ENCODE peak calls at places on chromosomes 5 and 9, in five cellular contexts. Y is IMR-90, I is skeletal muscle cell, M is brain microvascular endothelial cell, L is neuronal stem cell. X is an unnamed sample.

GRCh38 chr9:79377315-79377855 is 194.4 kb upstream of the TLE4 start:
- DNase-seq in Y (peak), I (no peak), M (no peak), L (no peak), X (no peak)

GRCh38 chr5:181246276-181247050 is 2.8 kb upstream of the RACK1 start:
- DNase-seq in Y (peak), I (peak), M (peak), L (peak), X (peak)

GRCh38 chr5:176538505-176538806 is 1.3 kb upstream of the RNF44 start:
- DNase-seq in Y (no peak), I (no peak), M (no peak), L (no peak), X (no peak)

GRCh38 chr5:61329729-61330128 is 2.3 kb upstream of the ZSWIM6 start:
- DNase-seq in Y (peak), I (no peak), M (no peak), L (no peak), X (no peak)

GRCh38 chr5:8329773-8330172 is 460.8 kb downstream of the MTRR start:
- DNase-seq in Y (peak), I (no peak), M (peak), L (no peak), X (no peak)

GRCh38 chr9:81314525-81314924 is 374.8 kb downstream of the TLE1 start:
- DNase-seq in Y (no peak), I (no peak), M (no peak), L (no peak), X (no peak)

GRCh38 chr5:4987431-4987830 is 152.7 kb upstream of the ADAMTS16 start:
- DNase-seq in Y (no peak), I (no peak), M (no peak), L (no peak), X (no peak)

GRCh38 chr9:83538172-83538889 is at the start of gene FRMD3:
- DNase-seq in Y (peak), I (peak), M (peak), L (peak), X (peak)

GRCh38 chr9:16744386-16744785 is 126.1 kb downstream of the BNC2 start:
- DNase-seq in Y (peak), I (peak), M (peak), L (no peak), X (no peak)

GRCh38 chr5:93990504-93991085 is 249.2 kb upstream of the POU5F2 start:
- DNase-seq in Y (peak), I (no peak), M (no peak), L (no peak), X (no peak)

GRCh38 chr5:176750144-176750543 is 60.2 kb upstream of the UNC5A start:
- DNase-seq in Y (no peak), I (no peak), M (no peak), L (no peak), X (no peak)

GRCh38 chr5:78747703-78748359 is 99.3 kb upstream of the LHFPL2 start:
- DNase-seq in Y (peak), I (peak), M (peak), L (no peak), X (no peak)

GRCh38 chr5:176396330-176396729 is 7.8 kb downstream of the HIGD2A start:
- DNase-seq in Y (peak), I (no peak), M (no peak), L (no peak), X (no peak)

GRCh38 chr5:132962429-132962928 is 955 bp downstream of the AFF4 start:
- DNase-seq in Y (peak), I (peak), M (peak), L (peak), X (no peak)

GRCh38 chr9:136421791-136422190 is 11.3 kb downstream of the PMPCA start:
- DNase-seq in Y (no peak), I (no peak), M (no peak), L (no peak), X (no peak)

GRCh38 chr9:116403171-116403570 is 249.6 kb downstream of the PAPPA start:
- DNase-seq in Y (no peak), I (no peak), M (no peak), L (no peak), X (no peak)

GRCh38 chr9:76634356-76635054 is 129.7 kb upstream of the PCA3 start:
- DNase-seq in Y (peak), I (no peak), M (peak), L (no peak), X (no peak)

GRCh38 chr5:172090976-172091547 is 84.6 kb upstream of the FBXW11 start:
- DNase-seq in Y (no peak), I (no peak), M (no peak), L (no peak), X (no peak)

GRCh38 chr9:7523644-7524043 is 275.9 kb downstream of the DMAC1 start:
- DNase-seq in Y (no peak), I (no peak), M (no peak), L (no peak), X (no peak)

GRCh38 chr5:67188274-67188857 is 8.2 kb downstream of the CD180 start:
- DNase-seq in Y (no peak), I (no peak), M (no peak), L (no peak), X (no peak)

GRCh38 chr5:137310051-137310730 is 188.9 kb downstream of the SPOCK1 start:
- DNase-seq in Y (peak), I (peak), M (peak), L (no peak), X (no peak)

GRCh38 chr5:77425998-77426659 is 66.0 kb downstream of the WDR41 start:
- DNase-seq in Y (no peak), I (no peak), M (peak), L (no peak), X (no peak)

GRCh38 chr5:150993422-150993821 is 27.0 kb upstream of the GPX3 start:
- DNase-seq in Y (no peak), I (no peak), M (no peak), L (no peak), X (no peak)

GRCh38 chr5:155982354-155982753 is 344.6 kb upstream of the SGCD start:
- DNase-seq in Y (no peak), I (no peak), M (no peak), L (no peak), X (no peak)

GRCh38 chr5:18270635-18271338 is 636.5 kb downstream of the TAF11L14 start:
- DNase-seq in Y (no peak), I (no peak), M (no peak), L (no peak), X (no peak)

GRCh38 chr5:32092938-32093812 is 80.9 kb downstream of the GOLPH3 start:
- DNase-seq in Y (peak), I (peak), M (peak), L (peak), X (peak)

GRCh38 chr5:40236001-40236400 is 443.7 kb upstream of the PTGER4 start:
- DNase-seq in Y (no peak), I (no peak), M (no peak), L (no peak), X (no peak)

GRCh38 chr5:29963956-29964355 is 1229.5 kb upstream of the CDH6 start:
- DNase-seq in Y (no peak), I (no peak), M (no peak), L (peak), X (no peak)

GRCh38 chr5:404666-405241 is 38.2 kb upstream of the EXOC3 start:
- DNase-seq in Y (no peak), I (no peak), M (no peak), L (no peak), X (no peak)

X was measured in lung.